ENCODE peak calls at places on chromosomes 6 and 20, in six cellular contexts. G is K562, B is psoas muscle, L is HL-60, X is DND-41, A is cardiac fibroblast. W is an unnamed sample.

GRCh38 chr6:144809120-144809519 is 524.0 kb downstream of the UTRN start:
- DNase-seq in L (no peak), X (no peak), B (no peak), G (no peak), A (no peak), W (no peak)

GRCh38 chr20:49583669-49584417 is 15.9 kb upstream of the PTGIS start:
- DNase-seq in L (peak), A (peak), G (peak), X (no peak), B (peak), W (no peak)

GRCh38 chr6:95923518-95923917 is 92.3 kb upstream of the FUT9 start:
- DNase-seq in G (peak), A (peak), L (peak), X (peak), B (no peak), W (no peak)

GRCh38 chr6:44058617-44059358 is 68.5 kb downstream of the MRPL14 start:
- DNase-seq in A (peak), B (peak), L (peak), X (no peak), G (peak), W (no peak)

GRCh38 chr6:14275493-14275851 is 157.9 kb downstream of the CD83 start:
- DNase-seq in G (no peak), X (peak), L (no peak), B (no peak), A (peak), W (no peak)

GRCh38 chr20:38725959-38726848 is 1.9 kb downstream of the SLC32A1 start:
- DNase-seq in G (peak), X (no peak), A (peak), B (no peak), L (no peak), W (no peak)

GRCh38 chr6:16766043-16766521 is 4.8 kb upstream of the ATXN1 start:
- DNase-seq in X (no peak), A (peak), G (no peak), L (no peak), B (no peak), W (no peak)

GRCh38 chr6:33840064-33840926 is 36.5 kb upstream of the MLN start:
- DNase-seq in X (peak), A (peak), L (peak), G (peak), B (no peak), W (no peak)

GRCh38 chr6:166286831-166287271 is 21.3 kb downstream of the PRR18 start:
- DNase-seq in X (no peak), A (no peak), B (peak), L (no peak), G (no peak), W (no peak)

GRCh38 chr20:17369506-17369905 is 142.7 kb downstream of the PCSK2 start:
- DNase-seq in X (no peak), G (no peak), B (no peak), L (no peak), A (no peak), W (no peak)

GRCh38 chr6:1263039-1263849 is 48.7 kb upstream of the FOXQ1 start:
- DNase-seq in X (no peak), A (no peak), B (no peak), L (no peak), G (no peak), W (no peak)

GRCh38 chr6:36827261-36828079 is 11.8 kb downstream of the CPNE5 start:
- DNase-seq in X (peak), L (peak), A (peak), B (no peak), G (peak), W (no peak)

GRCh38 chr6:158068893-158069799 is 87.5 kb downstream of the SYNJ2 start:
- DNase-seq in B (no peak), L (no peak), G (peak), X (no peak), A (peak), W (peak)

GRCh38 chr6:113375950-113376846 is 480.9 kb upstream of the MARCKS start:
- DNase-seq in L (no peak), B (no peak), G (no peak), X (no peak), A (peak), W (no peak)

GRCh38 chr6:72841195-72841594 is 219.3 kb downstream of the KCNQ5 start:
- DNase-seq in G (no peak), X (no peak), A (no peak), B (no peak), L (no peak), W (no peak)

GRCh38 chr6:72832271-72832670 is 210.4 kb downstream of the KCNQ5 start:
- DNase-seq in L (no peak), A (no peak), X (no peak), G (no peak), B (peak), W (no peak)

GRCh38 chr6:72835749-72836148 is 213.9 kb downstream of the KCNQ5 start:
- DNase-seq in A (no peak), L (no peak), G (no peak), B (no peak), X (no peak), W (no peak)

DNA sequence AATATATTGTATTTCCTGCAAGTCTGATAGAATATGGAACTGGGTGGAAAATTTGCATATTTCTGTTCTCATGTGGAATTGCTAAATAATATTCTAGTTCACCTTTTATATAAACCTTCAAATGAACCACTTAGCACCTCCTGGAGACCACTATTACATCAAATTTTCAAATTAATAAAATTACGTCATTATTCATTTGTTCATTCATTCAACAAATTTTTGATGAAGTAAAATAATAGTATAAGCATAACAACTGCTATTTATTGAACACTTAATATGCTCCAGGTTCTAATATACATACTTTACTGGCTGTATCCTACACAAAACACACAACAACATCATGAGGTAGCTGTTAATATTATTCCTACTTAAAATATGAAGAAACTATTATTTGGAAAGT is 215.1 kb downstream of the KCNQ5 start:
- DNase-seq in B (no peak), G (no peak), L (no peak), A (no peak), X (no peak), W (no peak)
- TF ChIP-seq CTCF in B (no peak), G (no peak), L (no peak), A (no peak), X (no peak), W (no peak)

DNA sequence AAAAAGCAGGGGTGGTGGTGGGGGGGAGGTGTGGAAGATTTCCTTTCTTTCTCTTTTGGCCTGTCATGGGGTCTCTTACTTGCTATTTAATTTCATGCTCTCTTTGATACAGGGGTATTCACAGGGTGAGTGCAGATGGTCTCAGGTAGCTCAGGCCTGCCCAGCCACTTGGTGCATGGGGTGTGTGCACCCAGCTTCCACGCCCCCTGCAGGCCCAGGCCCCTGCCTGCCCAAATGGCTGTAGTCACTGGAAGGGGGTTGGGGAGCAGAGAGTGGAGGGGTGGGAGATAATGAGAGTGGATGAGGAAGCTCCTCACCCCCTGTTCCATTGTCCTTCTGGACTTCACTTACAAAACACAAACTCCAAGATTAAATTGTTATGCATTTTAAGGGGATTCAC is 133.6 kb upstream of the SGK1 start:
- DNase-seq in B (no peak), L (no peak), X (no peak), A (no peak), G (no peak), W (no peak)
- TF ChIP-seq CTCF in B (no peak), L (no peak), X (no peak), A (no peak), G (peak), W (no peak)

GRCh38 chr6:105791569-105792318 is 294.4 kb upstream of the PRDM1 start:
- DNase-seq in B (no peak), G (no peak), A (no peak), L (no peak), X (no peak), W (no peak)

GRCh38 chr6:105787747-105788146 is 298.4 kb upstream of the PRDM1 start:
- DNase-seq in G (no peak), A (no peak), X (no peak), L (no peak), B (no peak), W (no peak)

GRCh38 chr6:105789935-105790334 is 296.2 kb upstream of the PRDM1 start:
- DNase-seq in X (no peak), L (no peak), A (no peak), B (no peak), G (no peak), W (no peak)

GRCh38 chr6:105793132-105793531 is 293.0 kb upstream of the PRDM1 start:
- DNase-seq in G (no peak), L (no peak), B (no peak), A (no peak), X (peak), W (no peak)

GRCh38 chr6:105790635-105791034 is 295.5 kb upstream of the PRDM1 start:
- DNase-seq in L (no peak), A (no peak), G (peak), B (no peak), X (no peak), W (no peak)
- TF ChIP-seq CTCF in L (no peak), A (peak), G (peak), B (no peak), X (peak), W (peak)

DNA sequence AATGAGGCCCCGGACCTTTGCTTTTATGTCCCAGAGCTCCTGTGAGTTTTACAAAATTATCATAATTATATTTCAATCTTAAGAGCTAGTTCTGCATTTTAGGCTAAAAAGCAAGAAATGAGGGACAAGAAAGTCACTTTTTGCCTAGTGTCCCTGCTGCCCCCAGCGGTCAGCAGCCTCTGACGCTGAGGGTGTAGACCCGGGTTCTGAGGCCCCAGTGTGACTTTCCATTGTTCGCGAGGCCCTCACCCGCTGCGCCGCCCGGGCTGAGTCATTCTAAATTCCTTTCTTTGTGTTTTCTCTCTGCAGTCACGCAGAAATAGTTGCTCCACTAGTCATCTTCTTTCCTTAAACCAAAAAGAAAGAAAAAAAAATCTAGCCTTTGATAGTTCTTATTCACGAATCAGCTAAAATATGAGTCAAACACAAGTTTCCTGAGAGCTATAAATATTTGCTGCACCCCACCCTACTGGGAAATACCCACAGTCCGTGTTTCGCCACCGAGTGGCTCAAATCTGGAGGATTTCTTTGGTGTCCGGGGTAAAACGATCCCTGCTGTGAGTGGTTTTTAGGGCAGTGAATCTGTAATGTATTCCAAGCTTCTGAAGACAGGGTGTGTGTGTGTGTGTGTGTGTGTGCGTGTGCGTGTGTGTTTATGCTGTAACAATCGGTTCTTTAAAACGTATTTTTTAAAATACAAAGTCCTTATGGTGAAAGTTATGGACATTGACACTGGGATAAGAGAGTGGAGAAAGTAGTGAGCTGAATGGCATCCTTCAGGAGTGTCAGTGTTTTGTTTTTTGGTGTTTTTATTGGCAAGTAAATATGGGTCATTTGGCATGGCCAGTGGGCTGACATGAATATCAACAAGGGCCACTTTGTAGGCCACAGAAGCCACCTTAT is 59.7 kb upstream of the EEF1A1 start:
- DNase-seq in G (peak), A (peak), X (no peak), B (peak), L (no peak), W (no peak)
- TF ChIP-seq CTCF in G (peak), A (peak), X (no peak), B (peak), L (peak), W (peak)

GRCh38 chr20:10090588-10091166 is 55.9 kb downstream of the ANKEF1 start:
- DNase-seq in L (no peak), A (peak), G (peak), X (peak), B (peak), W (no peak)

GRCh38 chr20:10093087-10093591 is 58.4 kb downstream of the ANKEF1 start:
- DNase-seq in B (no peak), A (peak), X (no peak), G (no peak), L (no peak), W (no peak)

GRCh38 chr20:10089871-10090587 is 55.2 kb downstream of the ANKEF1 start:
- DNase-seq in B (no peak), A (no peak), X (no peak), G (no peak), L (no peak), W (no peak)

GRCh38 chr20:10096790-10097189 is 62.0 kb downstream of the ANKEF1 start:
- DNase-seq in L (no peak), X (no peak), A (no peak), B (no peak), G (no peak), W (no peak)

GRCh38 chr20:10094566-10095173 is 59.9 kb downstream of the ANKEF1 start:
- DNase-seq in B (no peak), G (no peak), A (peak), X (no peak), L (no peak), W (no peak)
- TF ChIP-seq CTCF in B (no peak), G (no peak), A (peak), X (no peak), L (no peak), W (peak)

GRCh38 chr20:58236612-58237317 is 8.3 kb upstream of the ANKRD60 start:
- DNase-seq in G (peak), L (peak), B (peak), A (peak), X (peak), W (no peak)

GRCh38 chr20:58239216-58239615 is 10.8 kb upstream of the ANKRD60 start:
- DNase-seq in X (no peak), L (no peak), A (no peak), G (no peak), B (no peak), W (no peak)

GRCh38 chr20:58238490-58238889 is 10.0 kb upstream of the ANKRD60 start:
- DNase-seq in L (no peak), B (no peak), X (no peak), G (no peak), A (no peak), W (no peak)

GRCh38 chr20:58235010-58235409 is 6.6 kb upstream of the ANKRD60 start:
- DNase-seq in G (no peak), L (no peak), X (peak), A (no peak), B (no peak), W (no peak)

DNA sequence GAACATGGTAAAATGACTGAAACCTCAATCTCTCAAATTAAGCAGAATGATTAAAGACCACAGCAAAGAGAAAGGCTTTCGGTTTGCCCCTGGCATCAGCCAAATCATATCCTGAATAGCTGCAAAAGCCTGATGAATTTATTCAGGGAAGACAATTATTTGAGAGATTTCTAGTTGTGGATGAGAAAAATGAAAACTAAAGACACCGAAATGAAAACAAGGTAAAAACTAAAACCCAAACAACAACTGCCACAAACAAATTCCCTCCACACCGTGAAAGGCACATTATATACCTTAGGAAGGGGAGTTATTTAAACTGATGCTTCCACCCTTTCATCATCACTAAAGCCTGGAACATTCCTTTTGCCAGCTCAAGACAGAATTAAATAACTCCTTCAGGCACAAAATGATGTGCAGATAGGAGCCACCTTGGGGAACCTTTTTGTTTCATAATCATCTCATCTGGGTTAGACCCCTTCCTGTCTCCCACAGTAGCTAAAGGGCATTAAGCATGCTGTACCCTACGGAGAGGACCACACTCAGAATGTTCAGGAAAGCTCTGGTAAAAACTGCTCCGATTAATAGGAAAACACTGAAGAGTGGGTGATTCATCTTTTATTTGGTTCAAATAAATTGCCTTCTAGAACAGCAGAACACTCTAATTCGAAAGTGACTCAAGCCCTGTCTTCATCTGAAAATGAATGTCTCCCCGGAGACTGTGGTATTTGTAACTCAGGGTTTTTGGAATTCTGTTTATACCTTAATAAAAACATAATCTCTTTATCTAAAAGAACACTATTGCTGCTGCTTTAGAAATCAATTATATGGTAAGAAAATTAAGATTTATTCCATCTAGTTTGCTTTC is 9.1 kb upstream of the ANKRD60 start:
- DNase-seq in X (no peak), B (no peak), G (no peak), L (no peak), A (peak), W (no peak)
- TF ChIP-seq CTCF in X (no peak), B (no peak), G (no peak), L (no peak), A (no peak), W (no peak)

GRCh38 chr6:168363811-168364792 is 44.5 kb upstream of the DACT2 start:
- DNase-seq in G (no peak), A (no peak), B (peak), L (no peak), X (no peak), W (peak)

GRCh38 chr6:168362276-168362990 is 42.9 kb upstream of the DACT2 start:
- DNase-seq in X (no peak), G (no peak), L (no peak), B (peak), A (no peak), W (no peak)

GRCh38 chr6:168363302-168363701 is 43.7 kb upstream of the DACT2 start:
- DNase-seq in A (no peak), L (no peak), X (no peak), G (no peak), B (no peak), W (no peak)

GRCh38 chr6:168359794-168360193 is 40.2 kb upstream of the DACT2 start:
- DNase-seq in A (no peak), G (no peak), B (no peak), X (no peak), L (no peak), W (no peak)

DNA sequence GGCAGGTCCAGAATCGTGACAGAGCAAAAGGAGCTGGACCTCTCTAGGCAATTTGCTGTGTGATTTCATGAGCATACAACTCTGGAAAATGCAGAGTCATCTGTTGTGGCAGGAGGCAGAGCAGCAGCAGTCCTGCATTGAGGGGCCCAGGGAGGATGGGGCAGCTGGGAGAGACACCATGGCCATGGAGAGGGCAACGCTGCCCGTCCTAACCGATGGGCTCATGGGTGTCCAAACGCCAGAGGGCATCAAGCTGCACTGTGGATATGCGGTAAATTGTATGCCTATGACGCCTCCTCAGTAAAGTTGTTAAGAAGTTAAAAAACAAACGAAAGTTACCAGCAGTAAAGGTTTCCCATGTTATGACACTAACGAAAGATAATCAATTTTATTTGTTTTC is 42.2 kb upstream of the DACT2 start:
- DNase-seq in X (no peak), G (no peak), L (no peak), A (no peak), B (no peak), W (no peak)
- TF ChIP-seq CTCF in X (no peak), G (no peak), L (no peak), A (no peak), B (no peak), W (no peak)